ENCODE peak calls at places on chromosome 16, in eight cellular contexts. H is H1, J is PC-3, R is astrocyte, Y is neural progenitor cell, K is DND-41, M is OCI-LY7, X is fibroblast of lung. Z is an unnamed sample. For H3K4me1, the result is how much of the 10 kb centered on the place peaks cover.

GRCh38 chr16:58651965-58652348 is 22.3 kb upstream of the CNOT1 start:
- DNase-seq in H (no peak), J (no peak), R (peak), Y (no peak), K (no peak), M (no peak), X (no peak), Z (no peak)

GRCh38 chr16:65572156-65572555 is 450.3 kb upstream of the CDH11 start:
- DNase-seq in H (no peak), J (peak), R (peak), Y (no peak), K (no peak), M (no peak), X (peak), Z (peak)

GRCh38 chr16:23944381-23944780 is 108.6 kb downstream of the PRKCB start:
- DNase-seq in H (no peak), J (no peak), R (no peak), Y (no peak), K (no peak), M (no peak), X (no peak), Z (no peak)

GRCh38 chr16:12412890-12413289 is 390.8 kb downstream of the CPPED1 start:
- DNase-seq in H (no peak), J (no peak), R (no peak), Y (no peak), K (no peak), M (no peak), X (no peak), Z (no peak)

GRCh38 chr16:20613471-20613887 is 37.3 kb upstream of the ACSM2B start:
- DNase-seq in H (no peak), J (no peak), R (no peak), Y (no peak), K (no peak), M (no peak), X (no peak), Z (no peak)

GRCh38 chr16:28610595-28611270 is 889 bp upstream of the SULT1A1 start:
- DNase-seq in H (no peak), J (no peak), R (no peak), Y (no peak), K (no peak), M (no peak), X (no peak), Z (no peak)

GRCh38 chr16:26019885-26020284 is 328.1 kb downstream of the HS3ST4 start:
- DNase-seq in H (no peak), J (no peak), R (no peak), Y (no peak), K (no peak), M (no peak), X (no peak), Z (no peak)

GRCh38 chr16:80038566-80038965 is 438.0 kb upstream of the MAF start:
- DNase-seq in H (no peak), J (no peak), R (no peak), Y (no peak), K (no peak), M (no peak), X (no peak), Z (no peak)

GRCh38 chr16:20016234-20016633 is 57.5 kb downstream of the GPR139 start:
- DNase-seq in H (no peak), J (no peak), R (no peak), Y (no peak), K (no peak), M (no peak), X (no peak), Z (no peak)

GRCh38 chr16:68076560-68076959 is 8.6 kb upstream of the NFATC3 start:
- DNase-seq in H (no peak), J (no peak), R (no peak), Y (no peak), K (no peak), M (no peak), X (no peak), Z (no peak)

GRCh38 chr16:58732545-58733247 is 1.4 kb downstream of the GOT2 start:
- DNase-seq in H (no peak), J (peak), R (peak), Y (no peak), K (no peak), M (peak), X (peak), Z (no peak)

GRCh38 chr16:75022567-75022966 is 23.7 kb downstream of the ZNRF1 start:
- DNase-seq in H (no peak), J (no peak), R (peak), Y (no peak), K (no peak), M (no peak), X (no peak), Z (no peak)

GRCh38 chr16:27258241-27258734 is 10.3 kb downstream of the NSMCE1 start:
- DNase-seq in H (no peak), J (peak), R (peak), Y (no peak), K (no peak), M (no peak), X (peak), Z (peak)

GRCh38 chr16:76035689-76036088 is 241.5 kb upstream of the CNTNAP4 start:
- DNase-seq in H (no peak), J (peak), R (no peak), Y (peak), K (no peak), M (peak), X (no peak), Z (no peak)

GRCh38 chr16:27558434-27558833 is 8.5 kb downstream of the KATNIP start:
- DNase-seq in H (no peak), J (no peak), R (no peak), Y (no peak), K (no peak), M (no peak), X (no peak), Z (no peak)

GRCh38 chr16:62194828-62195227 is 158.6 kb upstream of the CDH8 start:
- DNase-seq in H (no peak), J (peak), R (no peak), Y (no peak), K (no peak), M (no peak), X (no peak), Z (no peak)

GRCh38 chr16:58661199-58661830 is 23.3 kb downstream of the SLC38A7 start:
- DNase-seq in H (peak), J (peak), R (peak), Y (peak), K (no peak), M (peak), X (peak), Z (no peak)

GRCh38 chr16:48445782-48446533 is 60.7 kb upstream of the SIAH1 start:
- DNase-seq in H (no peak), J (no peak), R (no peak), Y (no peak), K (no peak), M (no peak), X (no peak), Z (no peak)

GRCh38 chr16:77843412-77843811 is 55.0 kb downstream of the VAT1L start:
- DNase-seq in H (no peak), J (no peak), R (no peak), Y (peak), K (no peak), M (no peak), X (no peak), Z (no peak)

GRCh38 chr16:17515421-17516210 is 44.9 kb upstream of the XYLT1 start:
- DNase-seq in H (no peak), J (no peak), R (peak), Y (no peak), K (no peak), M (no peak), X (peak), Z (peak)

GRCh38 chr16:30875881-30876791 is 17.7 kb downstream of the BCL7C start:
- DNase-seq in H (no peak), J (no peak), R (no peak), Y (peak), K (peak), M (peak), X (no peak), Z (no peak)

GRCh38 chr16:81996664-81997529 is 14.4 kb downstream of the SDR42E1 start:
- DNase-seq in H (no peak), J (peak), R (peak), Y (peak), K (no peak), M (peak), X (peak), Z (no peak)

GRCh38 chr16:80682435-80683070 is 121.8 kb downstream of the CDYL2 start:
- DNase-seq in H (no peak), J (no peak), R (peak), Y (no peak), K (no peak), M (no peak), X (peak), Z (no peak)

GRCh38 chr16:24731722-24732419 is 2.4 kb downstream of the TNRC6A start:
- DNase-seq in H (no peak), J (no peak), R (no peak), Y (no peak), K (no peak), M (no peak), X (no peak), Z (no peak)

GRCh38 chr16:28200661-28201060 is 11.1 kb downstream of the XPO6 start:
- DNase-seq in H (no peak), J (no peak), R (no peak), Y (no peak), K (no peak), M (no peak), X (no peak), Z (no peak)

GRCh38 chr16:79093554-79093967 is 507.0 kb downstream of the MAF start:
- DNase-seq in H (no peak), J (no peak), R (no peak), Y (no peak), K (peak), M (no peak), X (no peak), Z (no peak)

GRCh38 chr16:8026450-8026849 is 563.9 kb downstream of the TMEM114 start:
- DNase-seq in H (no peak), J (peak), R (no peak), Y (peak), K (peak), M (no peak), X (no peak), Z (no peak)

GRCh38 chr16:5064915-5065314 is 841 bp downstream of the C16orf89 start:
- DNase-seq in H (no peak), J (no peak), R (no peak), Y (no peak), K (no peak), M (no peak), X (peak), Z (no peak)

GRCh38 chr16:48206594-48207242 is 37.4 kb upstream of the LONP2 start:
- DNase-seq in H (peak), J (peak), R (no peak), Y (no peak), K (no peak), M (no peak), X (peak), Z (peak)

GRCh38 chr16:73149329-73149728 is 101.4 kb upstream of the ZFHX3 start:
- DNase-seq in H (no peak), J (no peak), R (no peak), Y (no peak), K (no peak), M (no peak), X (no peak), Z (no peak)

GRCh38 chr16:4946917-4947316 is 10.0 kb upstream of the PPL start:
- DNase-seq in H (no peak), J (no peak), R (no peak), Y (no peak), K (no peak), M (no peak), X (no peak), Z (no peak)

GRCh38 chr16:27080870-27081269 is 14.1 kb downstream of the C16orf82 start:
- DNase-seq in H (no peak), J (peak), R (no peak), Y (peak), K (no peak), M (peak), X (no peak), Z (no peak)

GRCh38 chr16:3173892-3174617 is 13.9 kb upstream of the OR1F1 start:
- DNase-seq in H (no peak), J (peak), R (no peak), Y (peak), K (peak), M (peak), X (no peak), Z (no peak)

GRCh38 chr16:74984194-74984669 is 691 bp downstream of the WDR59 start:
- DNase-seq in H (no peak), J (peak), R (no peak), Y (no peak), K (no peak), M (peak), X (no peak), Z (no peak)

GRCh38 chr16:9469512-9469911 is 378.1 kb downstream of the HAPSTR1 start:
- DNase-seq in H (no peak), J (no peak), R (peak), Y (no peak), K (no peak), M (no peak), X (no peak), Z (no peak)

GRCh38 chr16:21263640-21264211 is 14.4 kb downstream of the CRYM start:
- DNase-seq in H (no peak), J (no peak), R (no peak), Y (peak), K (no peak), M (peak), X (peak), Z (no peak)

GRCh38 chr16:14375132-14375491 is 254.9 kb downstream of the PARN start:
- DNase-seq in H (no peak), J (no peak), R (no peak), Y (no peak), K (no peak), M (no peak), X (no peak), Z (no peak)

DNA sequence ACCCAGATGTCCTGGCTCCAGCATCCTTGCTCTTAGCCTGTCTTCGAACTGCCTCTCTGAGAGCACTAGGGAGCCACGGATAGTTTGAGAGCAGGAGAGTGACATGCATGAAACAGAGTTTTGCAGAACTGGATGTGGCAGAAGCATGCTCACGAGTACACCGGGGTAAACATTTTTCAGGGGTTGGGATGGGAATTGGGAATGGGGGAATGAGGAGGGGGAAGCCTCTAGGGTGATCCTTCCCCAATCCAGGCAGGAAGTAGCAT is 34.2 kb upstream of the CIBAR2 start:
- DNase-seq in H (no peak), J (no peak), R (no peak), Y (no peak), K (no peak), M (no peak), X (no peak), Z (no peak)
- H3K27ac ChIP-seq in H (no peak), J (no peak), R (no peak), Y (no peak), K (no peak), M (no peak), X (no peak), Z (no peak)

GRCh38 chr16:86748643-86749042 is 170.3 kb downstream of the FOXL1 start:
- DNase-seq in H (no peak), J (no peak), R (no peak), Y (no peak), K (no peak), M (no peak), X (no peak), Z (no peak)
- H2AFZ ChIP-seq in H (no peak), J (no peak), R (no peak), Y (no peak), K (no peak), M (no peak), X (no peak), Z (no peak)

DNA sequence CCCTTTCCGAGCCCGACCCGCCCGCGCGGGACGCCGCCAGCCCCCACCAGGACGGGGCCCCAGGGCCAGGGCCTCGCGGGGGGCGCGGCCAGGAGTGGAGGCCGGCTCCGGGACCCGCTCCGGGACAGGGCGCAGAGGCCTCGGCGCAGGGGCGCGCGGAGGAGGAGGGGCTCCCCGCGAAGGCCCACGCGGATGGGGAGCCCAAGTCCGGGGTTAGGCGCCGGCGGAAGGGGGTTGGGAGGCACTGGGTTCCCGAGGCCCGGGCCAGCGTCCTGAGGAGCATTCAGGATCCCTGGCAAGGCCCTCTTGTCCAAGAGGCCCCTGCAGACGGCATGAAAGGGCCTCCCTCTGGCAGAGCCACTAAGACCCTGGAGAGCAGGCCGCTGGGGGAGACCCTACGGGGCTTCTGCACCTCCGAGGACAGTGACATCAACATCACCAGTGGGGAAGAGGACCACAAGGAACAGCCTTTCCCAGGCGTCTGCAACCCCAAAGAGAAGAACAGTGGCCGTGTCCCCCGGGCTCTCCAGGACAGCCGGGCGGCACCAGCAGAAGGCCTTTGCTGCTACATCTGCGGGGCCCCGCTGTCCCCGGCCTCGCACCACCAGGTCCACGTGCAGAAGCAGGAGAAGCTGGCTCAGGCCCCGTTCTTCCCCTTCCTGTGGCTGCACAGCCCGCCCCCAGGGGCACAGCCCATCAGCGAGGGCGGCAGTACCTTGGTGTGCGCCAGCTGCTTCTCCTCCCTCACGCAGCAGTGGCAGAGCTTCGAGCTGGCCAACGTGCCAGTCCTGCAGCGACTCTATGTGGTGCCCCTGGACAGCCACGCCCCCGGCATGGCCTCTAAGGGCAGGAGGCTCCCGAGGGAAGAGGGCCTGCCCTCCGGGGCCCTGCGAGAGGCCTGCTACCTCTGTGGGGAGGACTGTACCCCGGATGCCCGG is 58.1 kb upstream of the CIBAR2 start:
- DNase-seq in H (no peak), J (no peak), R (no peak), Y (peak), K (no peak), M (no peak), X (peak), Z (no peak)
- H3K4me1 ChIP-seq in H (under half), J (under half), R (half or more), Y (under half), K (under half), M (under half), X (under half), Z (under half)

GRCh38 chr16:70686376-70687171 is 721 bp upstream of the MTSS2 start:
- DNase-seq in H (no peak), J (no peak), R (no peak), Y (no peak), K (no peak), M (no peak), X (no peak), Z (no peak)
- H3K27ac ChIP-seq in H (no peak), J (no peak), R (no peak), Y (no peak), K (peak), M (no peak), X (peak), Z (no peak)

GRCh38 chr16:52070341-52071057 is 476.4 kb downstream of the TOX3 start:
- DNase-seq in H (no peak), J (no peak), R (no peak), Y (no peak), K (no peak), M (no peak), X (no peak), Z (no peak)
- H2AFZ ChIP-seq in H (no peak), J (no peak), R (no peak), Y (no peak), K (no peak), M (no peak), X (no peak), Z (no peak)

DNA sequence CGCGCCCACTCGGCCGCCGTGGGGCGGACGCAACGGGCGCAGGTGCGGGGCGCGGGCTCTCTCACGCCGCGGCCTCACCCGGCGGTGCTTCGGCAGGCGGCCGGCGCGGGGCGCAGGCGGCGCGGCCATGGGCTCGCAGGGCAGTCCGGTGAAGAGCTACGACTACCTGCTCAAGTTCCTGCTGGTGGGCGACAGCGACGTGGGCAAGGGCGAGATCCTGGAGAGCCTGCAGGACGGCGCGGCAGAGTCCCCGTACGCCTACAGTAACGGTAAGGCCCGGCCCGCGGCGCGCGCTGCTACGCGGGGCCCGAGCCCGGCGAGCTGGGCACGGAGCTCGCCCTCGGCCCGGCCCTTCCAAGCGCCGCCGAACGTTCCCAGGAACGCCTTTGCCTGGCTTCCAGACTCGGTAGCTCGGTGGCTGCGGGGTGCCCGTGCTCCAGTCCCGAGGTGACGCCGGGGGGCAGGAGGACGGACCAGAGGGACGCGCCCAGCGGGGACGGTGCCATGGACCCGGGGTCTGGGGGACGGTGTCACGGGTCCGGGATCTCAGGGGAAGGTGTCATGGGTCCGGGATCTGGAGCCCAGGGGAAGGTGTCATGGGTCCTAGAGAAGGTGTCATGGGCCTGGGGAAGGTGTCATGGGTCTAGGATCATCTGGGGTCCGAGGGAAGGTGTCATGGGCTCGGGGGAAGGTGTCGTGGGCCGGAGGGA is 454 bp downstream of the RAB40C start:
- DNase-seq in H (no peak), J (peak), R (no peak), Y (peak), K (no peak), M (no peak), X (peak), Z (no peak)
- H3K4me1 ChIP-seq in H (under half), J (under half), R (under half), Y (under half), K (under half), M (under half), X (under half), Z (half or more)

DNA sequence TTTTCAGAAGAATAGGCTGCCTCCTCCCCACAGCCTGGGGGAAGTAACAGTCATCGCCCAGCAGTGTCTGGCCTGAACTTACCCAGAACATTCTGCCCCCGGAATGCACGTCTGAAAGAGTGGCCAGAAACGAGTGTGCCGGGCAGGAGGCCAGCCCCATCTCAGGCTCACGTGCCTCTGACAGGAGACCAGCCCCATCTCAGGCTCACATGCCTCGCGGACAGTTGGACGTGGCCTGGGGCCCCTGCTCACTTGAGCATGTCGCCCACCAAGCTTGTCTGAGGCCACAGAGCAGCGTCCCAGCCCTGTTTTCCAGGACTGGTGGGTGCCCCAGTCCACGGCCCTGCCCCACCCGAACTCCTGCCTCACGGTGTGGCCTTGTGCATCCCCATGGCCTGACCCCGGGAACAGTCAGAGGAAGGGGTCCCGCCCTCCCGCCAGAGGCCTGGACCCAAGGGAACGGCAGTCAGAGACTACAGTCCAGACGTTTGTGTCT is 16.3 kb upstream of the CDH15 start:
- DNase-seq in H (no peak), J (no peak), R (peak), Y (no peak), K (no peak), M (no peak), X (peak), Z (no peak)
- H3K27ac ChIP-seq in H (no peak), J (no peak), R (no peak), Y (no peak), K (no peak), M (no peak), X (peak), Z (no peak)

Z was measured in keratinocyte.